ENCODE peak calls at places on chromosomes 16 and 17, in nine cellular contexts. One of them, this sample, is unnamed.

GRCh38 chr16:64280317-64280716 is 841.5 kb downstream of the CDH11 start:
- DNase-seq in tibial artery: no peak
- DNase-seq in activated T-helper 9 cell treated with anti-CD3 and anti-CD28 coated beads, Interleukin-2, amount 50 U/mL, for 16 hours: no peak
- DNase-seq in EH: no peak
- DNase-seq in nucleus accumbens: no peak
- DNase-seq in RWPE2: no peak
- DNase-seq in fibroblast of mammary gland: no peak
- DNase-seq in Kasumi-1: no peak
- DNase-seq in psoas muscle: no peak
- DNase-seq in this sample: no peak

GRCh38 chr16:79381552-79382042 is 218.9 kb downstream of the MAF start:
- DNase-seq in fibroblast of mammary gland: no peak
- DNase-seq in EH: no peak
- DNase-seq in Kasumi-1: no peak
- DNase-seq in RWPE2: no peak
- DNase-seq in tibial artery: no peak
- DNase-seq in psoas muscle: no peak
- DNase-seq in nucleus accumbens: no peak
- DNase-seq in activated T-helper 9 cell treated with anti-CD3 and anti-CD28 coated beads, Interleukin-2, amount 50 U/mL, for 16 hours: no peak
- DNase-seq in this sample: no peak

GRCh38 chr16:85062728-85063336 is 35.2 kb downstream of the KIAA0513 start:
- DNase-seq in activated T-helper 9 cell treated with anti-CD3 and anti-CD28 coated beads, Interleukin-2, amount 50 U/mL, for 16 hours: no peak
- DNase-seq in tibial artery: no peak
- DNase-seq in Kasumi-1: no peak
- DNase-seq in psoas muscle: no peak
- DNase-seq in nucleus accumbens: no peak
- DNase-seq in RWPE2: no peak
- DNase-seq in fibroblast of mammary gland: no peak
- DNase-seq in EH: no peak
- DNase-seq in this sample: no peak

GRCh38 chr16:50747206-50747956 is 5.5 kb downstream of the CYLD start:
- DNase-seq in tibial artery: no peak
- DNase-seq in fibroblast of mammary gland: peak; percentile 27
- DNase-seq in RWPE2: no peak
- DNase-seq in Kasumi-1: peak; percentile 90
- DNase-seq in psoas muscle: no peak
- DNase-seq in activated T-helper 9 cell treated with anti-CD3 and anti-CD28 coated beads, Interleukin-2, amount 50 U/mL, for 16 hours: no peak
- DNase-seq in nucleus accumbens: no peak
- DNase-seq in EH: peak; percentile 16
- DNase-seq in this sample: peak; percentile 28

GRCh38 chr16:56632160-56632847 is at the start of gene MT1M:
- DNase-seq in RWPE2: no peak
- DNase-seq in tibial artery: peak; percentile 73
- DNase-seq in EH: peak; percentile 22
- DNase-seq in Kasumi-1: no peak
- DNase-seq in psoas muscle: peak; percentile 85
- DNase-seq in fibroblast of mammary gland: no peak
- DNase-seq in activated T-helper 9 cell treated with anti-CD3 and anti-CD28 coated beads, Interleukin-2, amount 50 U/mL, for 16 hours: no peak
- DNase-seq in nucleus accumbens: no peak
- DNase-seq in this sample: peak; percentile 28

GRCh38 chr17:77096570-77097214 is 44.1 kb upstream of the SEC14L1 start:
- DNase-seq in psoas muscle: no peak
- DNase-seq in fibroblast of mammary gland: peak; percentile 72
- DNase-seq in tibial artery: peak; percentile 55
- DNase-seq in Kasumi-1: peak; percentile 64
- DNase-seq in nucleus accumbens: no peak
- DNase-seq in activated T-helper 9 cell treated with anti-CD3 and anti-CD28 coated beads, Interleukin-2, amount 50 U/mL, for 16 hours: no peak
- DNase-seq in RWPE2: no peak
- DNase-seq in EH: peak; percentile 59
- DNase-seq in this sample: peak; percentile 53

GRCh38 chr16:28537076-28537475 is 1.7 kb downstream of the NUPR1 start:
- DNase-seq in nucleus accumbens: no peak
- DNase-seq in EH: no peak
- DNase-seq in activated T-helper 9 cell treated with anti-CD3 and anti-CD28 coated beads, Interleukin-2, amount 50 U/mL, for 16 hours: no peak
- DNase-seq in fibroblast of mammary gland: no peak
- DNase-seq in Kasumi-1: no peak
- DNase-seq in psoas muscle: no peak
- DNase-seq in RWPE2: no peak
- DNase-seq in tibial artery: no peak
- DNase-seq in this sample: no peak

GRCh38 chr17:49851387-49852291 is 3.8 kb upstream of the TAC4 start:
- DNase-seq in fibroblast of mammary gland: peak; percentile 68
- DNase-seq in Kasumi-1: peak; percentile 89
- DNase-seq in activated T-helper 9 cell treated with anti-CD3 and anti-CD28 coated beads, Interleukin-2, amount 50 U/mL, for 16 hours: peak; percentile 54
- DNase-seq in psoas muscle: peak; percentile 87
- DNase-seq in nucleus accumbens: no peak
- DNase-seq in RWPE2: no peak
- DNase-seq in EH: peak; percentile 78
- DNase-seq in tibial artery: peak; percentile 71
- DNase-seq in this sample: peak; percentile 66

GRCh38 chr16:85986931-85987749 is 88.2 kb downstream of the IRF8 start:
- DNase-seq in RWPE2: no peak
- DNase-seq in fibroblast of mammary gland: no peak
- DNase-seq in activated T-helper 9 cell treated with anti-CD3 and anti-CD28 coated beads, Interleukin-2, amount 50 U/mL, for 16 hours: no peak
- DNase-seq in Kasumi-1: peak; percentile 26
- DNase-seq in tibial artery: no peak
- DNase-seq in nucleus accumbens: no peak
- DNase-seq in EH: no peak
- DNase-seq in psoas muscle: no peak
- DNase-seq in this sample: peak; percentile 43

GRCh38 chr17:2940352-2940751 is 123.1 kb downstream of the OR1D5 start:
- DNase-seq in tibial artery: peak; percentile 44
- DNase-seq in Kasumi-1: no peak
- DNase-seq in activated T-helper 9 cell treated with anti-CD3 and anti-CD28 coated beads, Interleukin-2, amount 50 U/mL, for 16 hours: no peak
- DNase-seq in RWPE2: peak; percentile 53
- DNase-seq in psoas muscle: peak; percentile 79
- DNase-seq in EH: no peak
- DNase-seq in nucleus accumbens: no peak
- DNase-seq in fibroblast of mammary gland: no peak
- DNase-seq in this sample: no peak

GRCh38 chr17:17696075-17696474 is 14.8 kb downstream of the RAI1 start:
- DNase-seq in fibroblast of mammary gland: no peak
- DNase-seq in EH: peak; percentile 64
- DNase-seq in activated T-helper 9 cell treated with anti-CD3 and anti-CD28 coated beads, Interleukin-2, amount 50 U/mL, for 16 hours: no peak
- DNase-seq in RWPE2: no peak
- DNase-seq in psoas muscle: no peak
- DNase-seq in Kasumi-1: no peak
- DNase-seq in tibial artery: no peak
- DNase-seq in nucleus accumbens: no peak
- DNase-seq in this sample: no peak

GRCh38 chr16:14187517-14188338 is 116.6 kb downstream of the MRTFB start:
- DNase-seq in fibroblast of mammary gland: no peak
- DNase-seq in RWPE2: no peak
- DNase-seq in psoas muscle: no peak
- DNase-seq in EH: no peak
- DNase-seq in activated T-helper 9 cell treated with anti-CD3 and anti-CD28 coated beads, Interleukin-2, amount 50 U/mL, for 16 hours: no peak
- DNase-seq in Kasumi-1: no peak
- DNase-seq in nucleus accumbens: no peak
- DNase-seq in tibial artery: no peak
- DNase-seq in this sample: no peak

GRCh38 chr17:229130-229944 is 47.9 kb upstream of the DOC2B start:
- DNase-seq in tibial artery: peak; percentile 10
- DNase-seq in psoas muscle: peak; percentile 21
- DNase-seq in RWPE2: peak; percentile 19
- DNase-seq in fibroblast of mammary gland: no peak
- DNase-seq in nucleus accumbens: no peak
- DNase-seq in EH: peak; percentile 39
- DNase-seq in activated T-helper 9 cell treated with anti-CD3 and anti-CD28 coated beads, Interleukin-2, amount 50 U/mL, for 16 hours: no peak
- DNase-seq in Kasumi-1: no peak
- DNase-seq in this sample: peak; percentile 66

GRCh38 chr17:70564006-70564620 is 394.8 kb downstream of the KCNJ2 start:
- DNase-seq in nucleus accumbens: no peak
- DNase-seq in fibroblast of mammary gland: peak; percentile 34
- DNase-seq in EH: no peak
- DNase-seq in RWPE2: no peak
- DNase-seq in activated T-helper 9 cell treated with anti-CD3 and anti-CD28 coated beads, Interleukin-2, amount 50 U/mL, for 16 hours: no peak
- DNase-seq in tibial artery: no peak
- DNase-seq in Kasumi-1: no peak
- DNase-seq in psoas muscle: no peak
- DNase-seq in this sample: no peak

GRCh38 chr16:11005611-11005975 is 61.2 kb downstream of the CLEC16A start:
- DNase-seq in EH: peak; percentile 80
- DNase-seq in RWPE2: no peak
- DNase-seq in fibroblast of mammary gland: peak; percentile 47
- DNase-seq in activated T-helper 9 cell treated with anti-CD3 and anti-CD28 coated beads, Interleukin-2, amount 50 U/mL, for 16 hours: no peak
- DNase-seq in Kasumi-1: no peak
- DNase-seq in psoas muscle: no peak
- DNase-seq in tibial artery: no peak
- DNase-seq in nucleus accumbens: no peak
- DNase-seq in this sample: peak; percentile 45

GRCh38 chr17:20074001-20074400 is 64.8 kb downstream of the SPECC1 start:
- DNase-seq in activated T-helper 9 cell treated with anti-CD3 and anti-CD28 coated beads, Interleukin-2, amount 50 U/mL, for 16 hours: no peak
- DNase-seq in RWPE2: no peak
- DNase-seq in nucleus accumbens: no peak
- DNase-seq in tibial artery: no peak
- DNase-seq in psoas muscle: no peak
- DNase-seq in fibroblast of mammary gland: peak; percentile 31
- DNase-seq in EH: no peak
- DNase-seq in Kasumi-1: peak; percentile 22
- DNase-seq in this sample: no peak

GRCh38 chr17:51299859-51300258 is 39.5 kb downstream of the UTP18 start:
- DNase-seq in activated T-helper 9 cell treated with anti-CD3 and anti-CD28 coated beads, Interleukin-2, amount 50 U/mL, for 16 hours: no peak
- DNase-seq in RWPE2: no peak
- DNase-seq in psoas muscle: no peak
- DNase-seq in tibial artery: no peak
- DNase-seq in Kasumi-1: no peak
- DNase-seq in EH: no peak
- DNase-seq in fibroblast of mammary gland: no peak
- DNase-seq in nucleus accumbens: no peak
- DNase-seq in this sample: no peak

GRCh38 chr17:66702106-66702936 is 132.6 kb upstream of the CACNG5 start:
- DNase-seq in activated T-helper 9 cell treated with anti-CD3 and anti-CD28 coated beads, Interleukin-2, amount 50 U/mL, for 16 hours: no peak
- DNase-seq in tibial artery: no peak
- DNase-seq in RWPE2: no peak
- DNase-seq in nucleus accumbens: no peak
- DNase-seq in EH: no peak
- DNase-seq in psoas muscle: no peak
- DNase-seq in Kasumi-1: no peak
- DNase-seq in fibroblast of mammary gland: peak; percentile 25
- DNase-seq in this sample: no peak

GRCh38 chr16:58024673-58025350 is 742 bp upstream of the MMP15 start:
- DNase-seq in psoas muscle: peak; percentile 67
- DNase-seq in tibial artery: no peak
- DNase-seq in EH: peak; percentile 13
- DNase-seq in Kasumi-1: peak; percentile 33
- DNase-seq in activated T-helper 9 cell treated with anti-CD3 and anti-CD28 coated beads, Interleukin-2, amount 50 U/mL, for 16 hours: no peak
- DNase-seq in fibroblast of mammary gland: no peak
- DNase-seq in nucleus accumbens: no peak
- DNase-seq in RWPE2: no peak
- DNase-seq in this sample: no peak

GRCh38 chr16:80283450-80284392 is 257.1 kb upstream of the DYNLRB2 start:
- DNase-seq in nucleus accumbens: no peak
- DNase-seq in psoas muscle: no peak
- DNase-seq in activated T-helper 9 cell treated with anti-CD3 and anti-CD28 coated beads, Interleukin-2, amount 50 U/mL, for 16 hours: no peak
- DNase-seq in Kasumi-1: no peak
- DNase-seq in tibial artery: no peak
- DNase-seq in fibroblast of mammary gland: no peak
- DNase-seq in RWPE2: no peak
- DNase-seq in EH: peak; percentile 43
- DNase-seq in this sample: no peak

GRCh38 chr17:74497471-74497870 is 31.0 kb downstream of the CD300A start:
- DNase-seq in activated T-helper 9 cell treated with anti-CD3 and anti-CD28 coated beads, Interleukin-2, amount 50 U/mL, for 16 hours: no peak
- DNase-seq in RWPE2: no peak
- DNase-seq in psoas muscle: no peak
- DNase-seq in tibial artery: no peak
- DNase-seq in Kasumi-1: no peak
- DNase-seq in nucleus accumbens: no peak
- DNase-seq in fibroblast of mammary gland: no peak
- DNase-seq in EH: no peak
- DNase-seq in this sample: no peak

This sample was measured in M059J.